ENCODE peak calls at places on chromosomes 7 and 10, in four cellular contexts. Z is activated CD4-positive, alpha-beta T cell treated with anti-CD3 and anti-CD28 coated beads, Interleukin-2, amount 10 ng/mL, durations not matched to agents 7 days and 5 days; A is NCI-H1436; F is Daoy. O is an unnamed sample.

GRCh38 chr10:131726967-131727366 is 173.8 kb upstream of the PPP2R2D start:
- DNase-seq in Z (no peak), A (no peak), F (no peak), O (no peak)

GRCh38 chr7:157228864-157229422 is 90.2 kb downstream of the UBE3C start:
- DNase-seq in Z (peak), A (no peak), F (peak), O (no peak)

GRCh38 chr7:14751461-14751860 is 151.1 kb downstream of the DGKB start:
- DNase-seq in Z (no peak), A (no peak), F (no peak), O (no peak)

GRCh38 chr7:66735154-66735553 is 5.4 kb upstream of the RABGEF1 start:
- DNase-seq in Z (no peak), A (no peak), F (no peak), O (no peak)

GRCh38 chr7:5296015-5296621 is 13.4 kb downstream of the SLC29A4 start:
- DNase-seq in Z (no peak), A (no peak), F (no peak), O (no peak)

GRCh38 chr10:110651044-110651958 is 7.2 kb downstream of the RBM20 start:
- DNase-seq in Z (peak), A (no peak), F (peak), O (no peak)

GRCh38 chr7:148684289-148684688 is 14.4 kb upstream of the CUL1 start:
- DNase-seq in Z (no peak), A (no peak), F (no peak), O (no peak)

GRCh38 chr7:136405931-136406777 is 429.0 kb upstream of the MTPN start:
- DNase-seq in Z (peak), A (peak), F (peak), O (peak)

GRCh38 chr10:62459500-62459899 is 85.3 kb downstream of the ZNF365 start:
- DNase-seq in Z (no peak), A (no peak), F (no peak), O (no peak)

GRCh38 chr7:36951257-36951697 is 227.0 kb upstream of the AOAH start:
- DNase-seq in Z (no peak), A (no peak), F (no peak), O (no peak)